ENCODE peak calls at places on chromosomes 1 and 21, in eight cellular contexts. One of them, this sample, is unnamed. For H3K4me1, the result is how much of the 10 kb centered on the place peaks cover.

GRCh38 chr1:234270581-234271242 is 102.5 kb upstream of the COA6 start:
- DNase-seq in GM12878: no peak
- DNase-seq in A549: no peak
- DNase-seq in ovary: no peak
- DNase-seq in sigmoid colon: no peak
- DNase-seq in esophagus muscularis mucosa: no peak
- DNase-seq in stomach: no peak
- DNase-seq in tibial nerve: no peak
- DNase-seq in this sample: no peak

GRCh38 chr1:155294520-155295182 is 6.6 kb downstream of the PKLR start:
- DNase-seq in GM12878: no peak
- DNase-seq in A549: no peak
- DNase-seq in ovary: no peak
- DNase-seq in sigmoid colon: no peak
- DNase-seq in esophagus muscularis mucosa: no peak
- DNase-seq in stomach: no peak
- DNase-seq in tibial nerve: no peak
- DNase-seq in this sample: no peak

GRCh38 chr1:170707959-170708666 is 44.2 kb downstream of the PRRX1 start:
- DNase-seq in GM12878: no peak
- DNase-seq in A549: peak
- DNase-seq in ovary: no peak
- DNase-seq in sigmoid colon: no peak
- DNase-seq in esophagus muscularis mucosa: no peak
- DNase-seq in stomach: no peak
- DNase-seq in tibial nerve: no peak
- DNase-seq in this sample: no peak

GRCh38 chr1:25064465-25065238 is 134.6 kb upstream of the RUNX3 start:
- DNase-seq in GM12878: no peak
- DNase-seq in A549: no peak
- DNase-seq in ovary: no peak
- DNase-seq in sigmoid colon: no peak
- DNase-seq in esophagus muscularis mucosa: no peak
- DNase-seq in stomach: no peak
- DNase-seq in tibial nerve: no peak
- DNase-seq in this sample: no peak

GRCh38 chr1:198019126-198019525 is 102.0 kb downstream of the LHX9 start:
- DNase-seq in GM12878: no peak
- DNase-seq in A549: no peak
- DNase-seq in ovary: no peak
- DNase-seq in sigmoid colon: no peak
- DNase-seq in esophagus muscularis mucosa: no peak
- DNase-seq in stomach: no peak
- DNase-seq in tibial nerve: no peak
- DNase-seq in this sample: no peak

GRCh38 chr21:41707231-41707988 is 59.4 kb downstream of the RIPK4 start:
- DNase-seq in GM12878: no peak
- DNase-seq in A549: no peak
- DNase-seq in ovary: no peak
- DNase-seq in sigmoid colon: no peak
- DNase-seq in esophagus muscularis mucosa: no peak
- DNase-seq in stomach: no peak
- DNase-seq in tibial nerve: no peak
- DNase-seq in this sample: no peak

GRCh38 chr1:12475947-12476346 is 142.1 kb downstream of the DHRS3 start:
- DNase-seq in GM12878: no peak
- DNase-seq in A549: no peak
- DNase-seq in ovary: no peak
- DNase-seq in sigmoid colon: no peak
- DNase-seq in esophagus muscularis mucosa: no peak
- DNase-seq in stomach: no peak
- DNase-seq in tibial nerve: no peak
- DNase-seq in this sample: peak

GRCh38 chr1:200150721-200151120 is 123.2 kb downstream of the NR5A2 start:
- DNase-seq in GM12878: peak
- DNase-seq in A549: peak
- DNase-seq in ovary: no peak
- DNase-seq in sigmoid colon: no peak
- DNase-seq in esophagus muscularis mucosa: no peak
- DNase-seq in stomach: no peak
- DNase-seq in tibial nerve: no peak
- DNase-seq in this sample: peak

GRCh38 chr21:46425566-46425965 is 33.1 kb upstream of the DIP2A start:
- DNase-seq in GM12878: no peak
- DNase-seq in A549: no peak
- DNase-seq in ovary: no peak
- DNase-seq in sigmoid colon: no peak
- DNase-seq in esophagus muscularis mucosa: no peak
- DNase-seq in stomach: no peak
- DNase-seq in tibial nerve: no peak
- DNase-seq in this sample: peak

GRCh38 chr21:36858320-36858957 is 108.0 kb downstream of the HLCS start:
- DNase-seq in GM12878: no peak
- DNase-seq in A549: peak
- DNase-seq in ovary: no peak
- DNase-seq in sigmoid colon: no peak
- DNase-seq in esophagus muscularis mucosa: no peak
- DNase-seq in stomach: no peak
- DNase-seq in tibial nerve: no peak
- DNase-seq in this sample: no peak

GRCh38 chr1:89904219-89904980 is 83.6 kb downstream of the LRRC8D start:
- DNase-seq in GM12878: no peak
- DNase-seq in A549: no peak
- DNase-seq in ovary: no peak
- DNase-seq in sigmoid colon: no peak
- DNase-seq in esophagus muscularis mucosa: no peak
- DNase-seq in stomach: no peak
- DNase-seq in tibial nerve: no peak
- DNase-seq in this sample: no peak

GRCh38 chr1:172497230-172497629 is 35.7 kb upstream of the SUCO start:
- DNase-seq in GM12878: no peak
- DNase-seq in A549: peak
- DNase-seq in ovary: no peak
- DNase-seq in sigmoid colon: no peak
- DNase-seq in esophagus muscularis mucosa: no peak
- DNase-seq in stomach: no peak
- DNase-seq in tibial nerve: no peak
- DNase-seq in this sample: no peak

GRCh38 chr1:2407166-2407990 is 5.0 kb downstream of the PEX10 start:
- DNase-seq in GM12878: no peak
- DNase-seq in A549: no peak
- DNase-seq in ovary: no peak
- DNase-seq in sigmoid colon: no peak
- DNase-seq in esophagus muscularis mucosa: no peak
- DNase-seq in stomach: no peak
- DNase-seq in tibial nerve: no peak
- DNase-seq in this sample: no peak

GRCh38 chr1:39159224-39160036 is 45.1 kb upstream of the MACF1 start:
- DNase-seq in GM12878: no peak
- DNase-seq in A549: no peak
- DNase-seq in ovary: no peak
- DNase-seq in sigmoid colon: no peak
- DNase-seq in esophagus muscularis mucosa: no peak
- DNase-seq in stomach: peak
- DNase-seq in tibial nerve: no peak
- DNase-seq in this sample: no peak

GRCh38 chr21:45049725-45050359 is 24.5 kb upstream of the ADARB1 start:
- DNase-seq in GM12878: no peak
- DNase-seq in A549: no peak
- DNase-seq in ovary: no peak
- DNase-seq in sigmoid colon: no peak
- DNase-seq in esophagus muscularis mucosa: no peak
- DNase-seq in stomach: no peak
- DNase-seq in tibial nerve: no peak
- DNase-seq in this sample: peak

GRCh38 chr1:181583598-181583997 is 100.3 kb downstream of the CACNA1E start:
- DNase-seq in GM12878: no peak
- DNase-seq in A549: no peak
- DNase-seq in ovary: no peak
- DNase-seq in sigmoid colon: no peak
- DNase-seq in esophagus muscularis mucosa: no peak
- DNase-seq in stomach: peak
- DNase-seq in tibial nerve: no peak
- DNase-seq in this sample: no peak
- H3K4me1 ChIP-seq in GM12878: under half
- H3K4me1 ChIP-seq in A549: under half
- H3K4me1 ChIP-seq in ovary: under half
- H3K4me1 ChIP-seq in sigmoid colon: under half
- H3K4me1 ChIP-seq in esophagus muscularis mucosa: under half
- H3K4me1 ChIP-seq in stomach: under half
- H3K4me1 ChIP-seq in tibial nerve: under half
- H3K4me1 ChIP-seq in this sample: under half

DNA sequence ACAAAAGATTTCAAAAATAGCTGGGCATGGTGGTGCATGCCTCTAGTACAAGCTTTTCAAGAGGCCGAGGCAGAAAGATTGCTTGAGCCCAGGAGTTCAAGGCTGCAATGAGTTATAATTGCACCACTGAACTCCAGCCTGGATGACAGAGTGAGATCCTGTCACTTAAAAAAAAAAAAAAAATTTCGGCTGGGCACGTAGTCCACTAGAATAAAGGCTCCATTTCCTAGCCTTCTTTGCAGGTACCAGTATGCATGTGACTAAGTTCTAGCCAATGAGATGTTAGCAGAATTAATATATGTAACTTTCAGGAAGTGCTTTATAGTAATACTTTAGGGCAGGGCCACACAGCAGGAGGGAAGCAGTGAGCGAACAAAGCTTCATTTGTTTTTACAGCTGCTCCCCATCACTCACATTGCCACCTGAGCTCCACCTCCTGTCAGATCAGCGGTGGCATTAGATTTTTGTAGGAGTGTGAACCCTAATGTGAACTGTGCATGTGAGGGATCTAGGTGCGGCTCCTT is 28.8 kb upstream of the SYDE2 start:
- DNase-seq in GM12878: no peak
- DNase-seq in A549: no peak
- DNase-seq in ovary: no peak
- DNase-seq in sigmoid colon: no peak
- DNase-seq in esophagus muscularis mucosa: no peak
- DNase-seq in stomach: no peak
- DNase-seq in tibial nerve: no peak
- DNase-seq in this sample: no peak
- TF ChIP-seq EP300 in GM12878: no peak
- TF ChIP-seq EP300 in A549: no peak
- TF ChIP-seq EP300 in ovary: no peak
- TF ChIP-seq EP300 in sigmoid colon: no peak
- TF ChIP-seq EP300 in esophagus muscularis mucosa: no peak
- TF ChIP-seq EP300 in stomach: no peak
- TF ChIP-seq EP300 in tibial nerve: no peak
- TF ChIP-seq EP300 in this sample: no peak

DNA sequence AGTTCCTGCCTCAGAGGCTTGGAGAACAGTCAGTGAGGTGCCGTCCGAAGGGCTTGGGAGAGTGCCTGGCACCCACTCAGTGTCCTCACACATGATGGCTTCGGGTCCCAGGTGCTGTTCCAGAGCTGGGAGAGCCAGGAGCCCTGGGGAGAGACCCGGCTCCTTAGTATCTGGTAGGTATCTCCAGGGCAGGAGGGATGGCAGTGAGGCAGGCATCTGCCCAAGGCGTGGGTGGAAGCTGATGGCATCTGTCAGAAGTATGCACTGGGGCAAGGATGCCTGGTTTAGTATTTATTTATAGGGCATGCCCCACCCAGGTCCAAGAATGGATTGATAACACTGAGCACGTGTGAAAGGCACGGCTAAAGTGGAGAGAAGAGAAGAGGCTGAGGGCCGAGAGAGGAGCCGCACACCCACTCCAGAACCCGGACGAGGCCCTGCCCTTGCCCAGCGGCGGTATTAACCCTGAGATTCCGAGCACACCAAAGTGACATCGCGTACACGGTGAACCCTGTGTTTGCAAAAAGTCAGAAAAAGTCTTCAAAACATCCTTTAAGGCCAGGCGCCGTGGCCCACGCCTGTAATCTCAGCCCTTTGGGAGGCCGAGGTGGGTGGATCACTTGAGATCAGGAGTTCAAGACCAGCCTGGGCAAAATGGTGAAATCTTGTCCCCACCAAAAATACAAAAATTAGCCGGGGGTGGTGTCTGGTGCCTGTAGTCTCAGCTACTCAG is 2.4 kb downstream of the TP73 start:
- DNase-seq in GM12878: no peak
- DNase-seq in A549: no peak
- DNase-seq in ovary: no peak
- DNase-seq in sigmoid colon: no peak
- DNase-seq in esophagus muscularis mucosa: no peak
- DNase-seq in stomach: no peak
- DNase-seq in tibial nerve: no peak
- DNase-seq in this sample: no peak
- H3K4me1 ChIP-seq in GM12878: under half
- H3K4me1 ChIP-seq in A549: under half
- H3K4me1 ChIP-seq in ovary: under half
- H3K4me1 ChIP-seq in sigmoid colon: under half
- H3K4me1 ChIP-seq in esophagus muscularis mucosa: under half
- H3K4me1 ChIP-seq in stomach: under half
- H3K4me1 ChIP-seq in tibial nerve: under half
- H3K4me1 ChIP-seq in this sample: under half

GRCh38 chr1:215081566-215082531 is 688 bp upstream of the KCNK2 start:
- DNase-seq in GM12878: no peak
- DNase-seq in A549: no peak
- DNase-seq in ovary: no peak
- DNase-seq in sigmoid colon: no peak
- DNase-seq in esophagus muscularis mucosa: no peak
- DNase-seq in stomach: no peak
- DNase-seq in tibial nerve: no peak
- DNase-seq in this sample: peak

GRCh38 chr1:215079456-215079855 is 3.1 kb upstream of the KCNK2 start:
- DNase-seq in GM12878: no peak
- DNase-seq in A549: no peak
- DNase-seq in ovary: no peak
- DNase-seq in sigmoid colon: no peak
- DNase-seq in esophagus muscularis mucosa: no peak
- DNase-seq in stomach: no peak
- DNase-seq in tibial nerve: no peak
- DNase-seq in this sample: no peak

GRCh38 chr1:215071078-215071477 is 11.5 kb upstream of the KCNK2 start:
- DNase-seq in GM12878: no peak
- DNase-seq in A549: no peak
- DNase-seq in ovary: no peak
- DNase-seq in sigmoid colon: no peak
- DNase-seq in esophagus muscularis mucosa: no peak
- DNase-seq in stomach: no peak
- DNase-seq in tibial nerve: no peak
- DNase-seq in this sample: no peak

GRCh38 chr1:215076312-215076711 is 6.2 kb upstream of the KCNK2 start:
- DNase-seq in GM12878: no peak
- DNase-seq in A549: no peak
- DNase-seq in ovary: no peak
- DNase-seq in sigmoid colon: no peak
- DNase-seq in esophagus muscularis mucosa: no peak
- DNase-seq in stomach: no peak
- DNase-seq in tibial nerve: no peak
- DNase-seq in this sample: no peak
- TF ChIP-seq EP300 in GM12878: no peak
- TF ChIP-seq EP300 in A549: no peak
- TF ChIP-seq EP300 in ovary: no peak
- TF ChIP-seq EP300 in sigmoid colon: no peak
- TF ChIP-seq EP300 in esophagus muscularis mucosa: no peak
- TF ChIP-seq EP300 in stomach: no peak
- TF ChIP-seq EP300 in tibial nerve: no peak
- TF ChIP-seq EP300 in this sample: no peak